ENCODE peak calls at places on chromosomes 4 and X, in seven cellular contexts. J is SK-N-SH, I is HCT116, F is HepG2, H is K562, P is GM12878, T is endothelial cell of umbilical vein. L is an unnamed sample.

GRCh38 chr4:7109169-7109568 is 41.3 kb upstream of the GRPEL1 start:
- DNase-seq in J (no peak), I (no peak), F (no peak), H (no peak), P (no peak), T (no peak), L (no peak)

GRCh38 chr4:80529021-80529420 is 193.5 kb downstream of the CFAP299 start:
- DNase-seq in J (no peak), I (no peak), F (no peak), H (no peak), P (no peak), T (no peak), L (no peak)

GRCh38 chrX:56800801-56801200 is 71.8 kb downstream of the NBDY start:
- DNase-seq in J (peak; percentile 5), I (no peak), F (no peak), H (peak; percentile 16), P (no peak), T (no peak), L (no peak)

GRCh38 chr4:152663203-152664066 is 16.4 kb downstream of the TMEM154 start:
- DNase-seq in J (no peak), I (no peak), F (no peak), H (peak; percentile 9), P (peak; percentile 75), T (no peak), L (no peak)

GRCh38 chr4:86181585-86181984 is 178.3 kb downstream of the MAPK10 start:
- DNase-seq in J (no peak), I (no peak), F (no peak), H (no peak), P (no peak), T (no peak), L (no peak)

GRCh38 chrX:103845165-103845653 is 13.2 kb upstream of the RAB9B start:
- DNase-seq in J (peak; percentile 49), I (peak; percentile 38), F (peak; percentile 10), H (peak; percentile 54), P (peak; percentile 33), T (peak; percentile 78), L (no peak)

GRCh38 chr4:176272799-176273198 is 3.8 kb upstream of the ASB5 start:
- DNase-seq in J (no peak), I (no peak), F (no peak), H (peak; percentile 52), P (no peak), T (no peak), L (no peak)

GRCh38 chrX:118521435-118521834 is 25.8 kb downstream of the DOCK11 start:
- DNase-seq in J (no peak), I (no peak), F (no peak), H (no peak), P (no peak), T (no peak), L (no peak)

GRCh38 chr4:152605641-152606304 is 69.9 kb upstream of the FBXW7 start:
- DNase-seq in J (peak; percentile 30), I (no peak), F (no peak), H (no peak), P (no peak), T (peak; percentile 9), L (no peak)

GRCh38 chrX:118976599-118977340 is 2.4 kb downstream of the LONRF3 start:
- DNase-seq in J (peak; percentile 61), I (no peak), F (no peak), H (peak; percentile 21), P (no peak), T (no peak), L (no peak)

GRCh38 chrX:115589419-115589818 is 28.4 kb downstream of the PLS3 start:
- DNase-seq in J (no peak), I (no peak), F (no peak), H (no peak), P (no peak), T (no peak), L (no peak)

GRCh38 chrX:9340619-9341304 is 124.1 kb upstream of the TBL1X start:
- DNase-seq in J (peak; percentile 12), I (no peak), F (no peak), H (no peak), P (peak; percentile 5), T (peak; percentile 20), L (peak; percentile 52)
- H3K9ac ChIP-seq in J (no peak overlapping the region), I (no peak overlapping the region), F (no peak overlapping the region), H (no peak overlapping the region), P (no peak overlapping the region), T (no peak overlapping the region), L (peak overlapping the region; percentile 60)

GRCh38 chr4:72312032-72312650 is 256.9 kb downstream of the ADAMTS3 start:
- DNase-seq in J (no peak), I (no peak), F (peak; percentile 1), H (no peak), P (no peak), T (peak; percentile 77), L (no peak)
- TF ChIP-seq POLR2AphosphoS5 in J (no peak), I (no peak), F (no peak), H (no peak), P (no peak), T (no peak), L (no peak)

GRCh38 chr4:128393111-128393704 is 105.6 kb upstream of the PGRMC2 start:
- DNase-seq in J (peak; percentile 11), I (no peak), F (no peak), H (peak; percentile 32), P (no peak), T (peak; percentile 5), L (peak; percentile 40)
- H3K9ac ChIP-seq in J (no peak overlapping the region), I (no peak overlapping the region), F (no peak overlapping the region), H (no peak overlapping the region), P (no peak overlapping the region), T (no peak overlapping the region), L (no peak overlapping the region)

DNA sequence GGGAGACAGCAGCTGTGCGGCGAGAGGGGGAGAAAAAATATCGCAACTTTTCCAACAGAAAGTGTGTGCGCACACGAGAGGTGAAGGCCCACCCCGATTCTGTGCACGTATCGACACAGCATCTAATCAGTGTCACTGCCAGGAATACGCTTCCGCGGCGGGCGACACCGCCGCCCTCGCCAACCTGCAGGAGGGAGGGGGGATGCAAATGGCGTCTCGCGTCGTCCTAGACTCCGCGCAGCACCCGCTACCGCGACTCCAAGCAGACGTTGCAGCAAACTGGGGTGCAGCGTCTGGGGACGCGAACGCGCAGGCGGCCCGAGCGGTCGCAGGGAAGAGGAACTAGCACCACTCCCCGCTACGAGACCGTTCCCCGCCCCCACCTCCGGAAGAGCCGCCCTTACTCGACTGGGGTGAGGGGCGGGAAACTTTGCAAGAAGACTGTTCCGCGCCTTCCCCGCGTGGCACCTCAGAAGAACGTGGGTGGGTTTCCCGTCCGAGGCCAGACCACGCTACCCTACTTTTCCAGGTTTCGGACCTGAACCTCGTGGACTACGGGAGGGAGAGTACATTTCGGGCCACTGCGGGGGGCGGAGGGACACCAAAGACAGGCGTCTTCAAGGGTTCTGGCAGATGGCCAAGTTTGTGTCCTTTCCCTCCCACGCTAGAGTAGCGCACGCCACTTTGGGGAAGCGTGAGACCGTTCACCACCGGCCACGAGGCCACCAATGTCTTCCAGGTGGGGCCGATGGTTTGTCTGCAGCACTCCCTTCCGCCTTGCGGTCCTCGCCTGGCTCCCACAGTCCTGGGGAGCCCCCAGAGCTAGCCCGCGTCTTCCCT is 77.9 kb upstream of the BCOR start:
- DNase-seq in J (peak; percentile 68), I (no peak), F (peak; percentile 47), H (peak; percentile 91), P (no peak), T (peak; percentile 42), L (no peak)
- TF ChIP-seq POLR2AphosphoS5 in J (no peak), I (peak; percentile 49), F (peak; percentile 39), H (peak; percentile 67), P (peak; percentile 90), T (no peak), L (peak; percentile 47)